ENCODE peak calls at places on chromosome 12, in five cellular contexts. R is tibial nerve; F is left ventricle myocardium inferior; X is esophagus squamous epithelium; A is CD8-positive, alpha-beta T cell. P is an unnamed sample.

GRCh38 chr12:4421590-4422031 is 24.0 kb downstream of the FGF6 start:
- DNase-seq in R (peak; percentile 26), F (no peak), X (no peak), A (no peak), P (no peak)

GRCh38 chr12:53274445-53274844 is 6.3 kb downstream of the ESPL1 start:
- DNase-seq in R (no peak), F (no peak), X (no peak), A (no peak), P (no peak)

GRCh38 chr12:92503029-92503931 is 199.5 kb upstream of the PLEKHG7 start:
- DNase-seq in R (no peak), F (no peak), X (no peak), A (no peak), P (no peak)

GRCh38 chr12:52876371-52876770 is 27.6 kb upstream of the KRT78 start:
- DNase-seq in R (no peak), F (peak; percentile 42), X (no peak), A (no peak), P (no peak)

GRCh38 chr12:14394317-14395058 is 29.0 kb downstream of the ATF7IP start:
- DNase-seq in R (no peak), F (no peak), X (no peak), A (no peak), P (peak; percentile 51)

GRCh38 chr12:114769634-114770033 is 85.7 kb upstream of the TBX3 start:
- DNase-seq in R (no peak), F (no peak), X (no peak), A (no peak), P (no peak)

GRCh38 chr12:53299101-53299453 is 418 bp upstream of the MYG1 start:
- DNase-seq in R (peak; percentile 46), F (no peak), X (no peak), A (no peak), P (no peak)

GRCh38 chr12:57232156-57232756 is 2.7 kb downstream of the SHMT2 start:
- DNase-seq in R (no peak), F (no peak), X (no peak), A (no peak), P (no peak)

GRCh38 chr12:123801573-123802178 is 39.6 kb downstream of the DNAH10 start:
- DNase-seq in R (no peak), F (no peak), X (no peak), A (no peak), P (peak; percentile 7)

GRCh38 chr12:89364058-89364457 is 11.8 kb upstream of the DUSP6 start:
- DNase-seq in R (no peak), F (no peak), X (no peak), A (no peak), P (no peak)

GRCh38 chr12:96190403-96191170 is 3.6 kb upstream of the ELK3 start:
- DNase-seq in R (no peak), F (no peak), X (no peak), A (no peak), P (no peak)

GRCh38 chr12:104370989-104371870 is 67.7 kb downstream of the EID3 start:
- DNase-seq in R (no peak), F (no peak), X (no peak), A (no peak), P (no peak)

GRCh38 chr12:32545413-32545970 is 133.6 kb upstream of the DNM1L start:
- DNase-seq in R (no peak), F (no peak), X (no peak), A (no peak), P (no peak)

GRCh38 chr12:27999521-27999920 is 27.0 kb upstream of the PTHLH start:
- DNase-seq in R (no peak), F (no peak), X (no peak), A (no peak), P (no peak)

GRCh38 chr12:34298971-34299801 is 276.9 kb downstream of the ALG10 start:
- DNase-seq in R (no peak), F (no peak), X (no peak), A (no peak), P (no peak)

GRCh38 chr12:34299802-34300193 is 277.5 kb downstream of the ALG10 start:
- DNase-seq in R (no peak), F (no peak), X (no peak), A (no peak), P (no peak)

GRCh38 chr12:34301251-34302130 is 279.2 kb downstream of the ALG10 start:
- DNase-seq in R (no peak), F (no peak), X (no peak), A (no peak), P (no peak)

GRCh38 chr12:34302131-34302885 is 280.0 kb downstream of the ALG10 start:
- DNase-seq in R (no peak), F (no peak), X (no peak), A (no peak), P (no peak)

DNA sequence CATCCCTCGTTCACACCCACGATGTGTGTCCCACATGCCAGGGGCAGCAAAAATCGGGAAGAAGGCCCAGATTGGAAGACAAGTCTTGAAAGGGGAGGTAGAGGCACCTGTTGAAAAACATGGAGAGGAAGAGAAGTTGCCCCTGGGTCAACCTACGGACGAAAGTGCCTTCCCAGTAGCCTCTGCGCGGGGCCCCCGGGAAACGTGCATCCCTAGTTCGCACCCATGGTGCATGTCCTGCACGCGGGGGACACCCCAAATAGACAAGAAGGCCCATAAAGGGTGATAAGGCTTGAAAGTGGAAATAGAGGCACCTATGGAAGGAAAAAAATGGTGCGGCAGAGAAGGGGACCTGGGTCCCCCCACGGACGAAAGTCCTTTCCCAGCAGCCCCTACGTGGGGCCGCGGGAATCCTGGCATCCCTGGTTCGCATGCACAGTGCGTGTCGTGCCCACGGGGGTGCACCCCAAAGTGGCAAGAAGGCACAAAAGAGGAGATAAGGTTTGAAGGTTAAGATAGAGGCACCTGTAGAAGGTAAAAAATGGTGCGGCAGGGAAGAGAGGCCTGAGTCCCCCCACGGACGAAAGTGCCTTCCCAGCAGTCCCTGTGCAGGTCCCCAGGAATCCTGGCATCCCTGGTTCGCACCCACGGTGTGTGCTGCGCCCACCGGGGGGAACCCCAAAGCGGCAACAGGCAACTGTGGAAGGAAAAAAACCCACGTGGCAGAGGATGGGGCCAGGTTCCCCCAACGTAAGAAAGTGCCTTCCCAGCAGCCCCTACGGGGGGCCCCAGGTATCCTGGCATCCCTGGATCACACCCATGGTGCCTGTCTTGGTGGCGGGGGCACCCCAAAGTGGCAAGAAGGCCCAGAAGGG is 278.3 kb downstream of the ALG10 start:
- DNase-seq in R (no peak), F (no peak), X (no peak), A (no peak), P (no peak)
- H3K9me3 ChIP-seq in R (no peaks in the 10 kb centered on the region), F (peaks cover 30% of the 10 kb centered on the region), X (peaks cover 72% of the 10 kb centered on the region), A (no peaks in the 10 kb centered on the region), P (peaks cover 100% of the 10 kb centered on the region)

GRCh38 chr12:118023461-118023860 is 7.0 kb downstream of the RFC5 start:
- DNase-seq in R (no peak), F (no peak), X (no peak), A (no peak), P (no peak)
- TF ChIP-seq CTCF in R (no peak), F (no peak), X (no peak), A (no peak), P (no peak)

DNA sequence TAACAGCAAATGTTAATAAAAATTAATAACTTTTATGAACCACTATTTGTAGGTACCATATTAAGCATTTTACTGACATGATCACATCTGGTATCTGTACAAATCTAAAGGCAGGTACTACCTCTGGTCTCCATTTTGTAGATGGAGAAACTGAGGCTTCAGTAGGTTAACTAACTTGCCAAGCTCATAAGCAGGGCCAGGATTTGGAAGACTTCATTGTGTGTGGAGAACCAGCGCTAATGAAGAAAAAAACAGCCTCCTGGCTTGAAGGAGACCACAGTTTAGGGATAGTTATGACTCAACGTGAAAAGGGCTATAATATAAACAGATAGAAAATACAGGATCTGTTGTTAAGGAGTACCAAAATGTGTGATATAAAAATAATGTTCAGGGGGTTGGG is 1.0 kb downstream of the NUP37 start:
- DNase-seq in R (no peak), F (no peak), X (no peak), A (no peak), P (no peak)
- H3K4me3 ChIP-seq in R (peak overlapping the region; percentile 83), F (peak overlapping the region; percentile 88), X (peak overlapping the region; percentile 83), A (no peak overlapping the region), P (peak overlapping the region; percentile 85)

DNA sequence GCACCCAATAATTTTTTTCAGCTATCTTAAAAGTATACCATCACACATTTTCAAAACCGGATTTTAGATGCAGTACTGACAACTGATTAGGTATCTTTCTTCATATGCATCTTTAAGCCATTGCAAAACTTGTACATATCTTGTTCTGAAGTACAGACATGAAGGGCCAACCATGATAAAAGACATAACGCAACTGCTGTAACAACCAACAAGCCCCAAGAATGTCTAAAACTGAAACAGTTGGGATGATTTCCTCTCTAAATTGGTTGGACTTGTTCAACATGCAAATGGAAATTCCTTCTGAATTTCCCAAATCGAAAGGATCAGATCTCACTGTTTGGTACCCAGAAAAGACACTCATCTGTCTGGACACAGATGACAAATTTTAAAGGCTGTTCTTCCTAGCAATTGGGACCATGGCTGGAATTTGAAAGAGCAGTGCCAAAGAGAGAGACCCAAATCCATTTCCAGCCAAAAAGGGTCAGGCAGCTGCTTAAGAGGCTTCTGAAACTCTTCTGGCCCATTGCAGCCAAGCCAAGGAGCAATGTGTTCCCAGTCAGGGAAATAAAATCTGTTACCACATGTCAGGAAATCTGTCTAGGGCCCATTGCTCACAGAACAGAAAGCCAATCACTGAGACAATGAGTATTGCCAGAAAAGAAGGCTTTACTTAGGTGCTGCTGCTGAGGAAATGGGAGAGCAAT is 1122.4 kb upstream of the USP15 start:
- DNase-seq in R (no peak), F (no peak), X (no peak), A (no peak), P (no peak)
- H3K9me3 ChIP-seq in R (no peaks in the 10 kb centered on the region), F (peaks cover 17% of the 10 kb centered on the region), X (no peaks in the 10 kb centered on the region), A (no peaks in the 10 kb centered on the region), P (no peaks in the 10 kb centered on the region)

DNA sequence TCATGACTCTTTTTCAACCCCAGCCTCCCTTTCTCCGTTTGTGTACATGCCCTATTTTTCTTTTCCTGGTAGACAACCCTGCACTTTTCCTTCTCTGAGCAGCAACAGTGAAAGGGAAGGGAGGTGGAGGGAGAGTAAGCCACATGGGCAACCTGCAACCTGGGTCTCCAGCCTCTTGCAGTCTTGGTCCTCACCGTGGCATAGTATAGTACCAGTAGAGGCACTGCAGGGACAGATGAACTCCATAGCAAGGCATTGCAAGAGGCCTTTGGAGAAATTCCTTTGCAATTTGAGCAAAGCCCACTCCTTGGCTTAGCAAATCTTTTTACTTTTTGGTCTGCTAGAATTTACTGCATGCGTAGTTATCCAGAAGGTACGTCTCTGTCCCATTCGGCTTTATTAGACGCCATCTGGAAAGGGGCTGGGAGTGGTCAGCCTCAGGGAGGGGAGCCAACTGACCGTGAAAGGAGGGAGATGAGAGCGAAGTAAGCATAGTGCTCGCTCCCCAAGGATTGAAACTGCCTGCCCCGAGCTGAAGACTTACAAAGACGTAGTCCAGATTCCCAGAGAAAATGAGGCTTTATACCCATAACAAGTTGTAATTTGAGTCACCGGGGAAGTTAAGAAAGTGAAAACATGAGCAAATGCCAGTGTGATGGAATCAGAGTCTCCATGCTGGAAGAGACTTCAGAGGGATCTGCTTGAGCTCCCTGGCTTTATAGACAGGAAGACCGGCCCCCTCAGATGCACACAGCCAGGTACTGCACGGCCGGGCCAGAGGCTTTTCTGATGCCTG is 331.9 kb downstream of the CACNA1C start:
- DNase-seq in R (peak; percentile 17), F (no peak), X (no peak), A (no peak), P (peak; percentile 53)
- TF ChIP-seq CTCF in R (no peak), F (no peak), X (no peak), A (no peak), P (peak; percentile 30)

P was measured in AG04450.